ENCODE peak calls at places on chromosomes 2 and 18, in nine cellular contexts. O, L, F, A, H, U, V, E and J are unnamed samples.
A peak's percentile ranks its signal among the peaks of the same experiment; 100 is the strongest.

GRCh38 chr2:241834853-241835210 is 23.9 kb downstream of the PDCD1 start:
- DNase-seq in E (no peak), O (no peak), F (no peak), A (no peak), L (no peak), V (no peak), U (no peak), H (no peak), J (no peak)

GRCh38 chr2:186687774-186688173 is 6.1 kb upstream of the FAM171B start:
- DNase-seq in F (no peak), V (no peak), O (no peak), U (no peak), E (no peak), L (no peak), H (no peak), A (no peak), J (no peak)

GRCh38 chr2:100945930-100946607 is 56.0 kb upstream of the RPL31 start:
- DNase-seq in U (no peak), L (no peak), A (no peak), E (peak; percentile 85), O (no peak), H (no peak), F (no peak), V (no peak), J (no peak)

GRCh38 chr2:105747997-105748396 is 3.3 kb downstream of the NCK2 start:
- DNase-seq in A (no peak), V (no peak), O (no peak), H (no peak), L (no peak), F (peak; percentile 37), U (no peak), E (no peak), J (peak; percentile 55)

GRCh38 chr2:32632089-32632488 is 4.2 kb downstream of the TTC27 start:
- DNase-seq in V (no peak), F (no peak), A (no peak), L (peak; percentile 20), U (peak; percentile 23), H (no peak), O (peak; percentile 38), E (no peak), J (peak; percentile 45)

GRCh38 chr2:226791056-226791486 is 8.5 kb downstream of the IRS1 start:
- DNase-seq in E (no peak), U (no peak), O (no peak), V (no peak), H (no peak), L (no peak), F (peak; percentile 81), A (peak; percentile 63), J (peak; percentile 89)

GRCh38 chr2:86223098-86223681 is 23.9 kb downstream of the MRPL35 start:
- DNase-seq in A (no peak), V (no peak), H (no peak), U (no peak), F (no peak), O (no peak), L (no peak), E (peak; percentile 50), J (peak; percentile 34)

GRCh38 chr18:23735021-23735464 is 45.8 kb downstream of the LAMA3 start:
- DNase-seq in U (no peak), A (no peak), F (peak; percentile 14), O (no peak), H (no peak), L (no peak), V (no peak), E (no peak), J (no peak)

GRCh38 chr2:109558076-109558882 is 55.5 kb downstream of the SEPTIN10 start:
- DNase-seq in U (peak; percentile 67), E (peak; percentile 74), F (no peak), O (no peak), V (no peak), L (no peak), A (no peak), H (no peak), J (no peak)

GRCh38 chr2:20186855-20187187 is 38.1 kb downstream of the SDC1 start:
- DNase-seq in F (no peak), H (no peak), E (no peak), A (no peak), V (no peak), O (no peak), L (no peak), U (no peak), J (no peak)

GRCh38 chr18:60198063-60198462 is 174.5 kb downstream of the MC4R start:
- DNase-seq in F (no peak), E (no peak), O (no peak), L (no peak), U (no peak), V (no peak), H (peak; percentile 5), A (no peak), J (no peak)